ENCODE peak calls at places on chromosomes 13 and 19, in ten cellular contexts. One of them, this sample, is unnamed.

GRCh38 chr19:4694211-4694987 is 24.3 kb upstream of the MYDGF start:
- DNase-seq in fibroblast of pulmonary artery: peak
- DNase-seq in stimulated activated CD4-positive, alpha-beta T cell treated with anti-CD3 and anti-CD28 coated beads, TNF-alpha, amount 100 ng/mL, for 1 hour: no peak
- DNase-seq in NB4: peak
- DNase-seq in IMR-90: peak
- DNase-seq in fibroblast of mammary gland: peak
- DNase-seq in neural crest cell: no peak
- DNase-seq in NCI-H2029: peak
- DNase-seq in skeletal muscle cell: peak
- DNase-seq in LoVo: no peak
- DNase-seq in this sample: no peak

GRCh38 chr19:48283908-48284307 is 14.0 kb downstream of the ZNF114 start:
- DNase-seq in fibroblast of pulmonary artery: peak
- DNase-seq in stimulated activated CD4-positive, alpha-beta T cell treated with anti-CD3 and anti-CD28 coated beads, TNF-alpha, amount 100 ng/mL, for 1 hour: no peak
- DNase-seq in NB4: no peak
- DNase-seq in IMR-90: peak
- DNase-seq in fibroblast of mammary gland: peak
- DNase-seq in neural crest cell: no peak
- DNase-seq in NCI-H2029: no peak
- DNase-seq in skeletal muscle cell: peak
- DNase-seq in LoVo: no peak
- DNase-seq in this sample: no peak

GRCh38 chr13:99585609-99586008 is 84.3 kb downstream of the TM9SF2 start:
- DNase-seq in fibroblast of pulmonary artery: peak
- DNase-seq in stimulated activated CD4-positive, alpha-beta T cell treated with anti-CD3 and anti-CD28 coated beads, TNF-alpha, amount 100 ng/mL, for 1 hour: no peak
- DNase-seq in NB4: no peak
- DNase-seq in IMR-90: no peak
- DNase-seq in fibroblast of mammary gland: no peak
- DNase-seq in neural crest cell: no peak
- DNase-seq in NCI-H2029: no peak
- DNase-seq in skeletal muscle cell: no peak
- DNase-seq in LoVo: no peak
- DNase-seq in this sample: no peak

GRCh38 chr19:18339703-18340102 is 695 bp upstream of the PGPEP1 start:
- DNase-seq in fibroblast of pulmonary artery: peak
- DNase-seq in stimulated activated CD4-positive, alpha-beta T cell treated with anti-CD3 and anti-CD28 coated beads, TNF-alpha, amount 100 ng/mL, for 1 hour: no peak
- DNase-seq in NB4: peak
- DNase-seq in IMR-90: peak
- DNase-seq in fibroblast of mammary gland: peak
- DNase-seq in neural crest cell: no peak
- DNase-seq in NCI-H2029: no peak
- DNase-seq in skeletal muscle cell: no peak
- DNase-seq in LoVo: no peak
- DNase-seq in this sample: no peak

GRCh38 chr13:75507027-75508001 is 25.3 kb upstream of the TBC1D4 start:
- DNase-seq in fibroblast of pulmonary artery: no peak
- DNase-seq in stimulated activated CD4-positive, alpha-beta T cell treated with anti-CD3 and anti-CD28 coated beads, TNF-alpha, amount 100 ng/mL, for 1 hour: no peak
- DNase-seq in NB4: peak
- DNase-seq in IMR-90: no peak
- DNase-seq in fibroblast of mammary gland: peak
- DNase-seq in neural crest cell: no peak
- DNase-seq in NCI-H2029: no peak
- DNase-seq in skeletal muscle cell: no peak
- DNase-seq in LoVo: no peak
- DNase-seq in this sample: no peak

GRCh38 chr19:3457531-3458228 is 22.6 kb downstream of the SMIM24 start:
- DNase-seq in fibroblast of pulmonary artery: no peak
- DNase-seq in stimulated activated CD4-positive, alpha-beta T cell treated with anti-CD3 and anti-CD28 coated beads, TNF-alpha, amount 100 ng/mL, for 1 hour: no peak
- DNase-seq in NB4: no peak
- DNase-seq in IMR-90: no peak
- DNase-seq in fibroblast of mammary gland: no peak
- DNase-seq in neural crest cell: no peak
- DNase-seq in NCI-H2029: no peak
- DNase-seq in skeletal muscle cell: no peak
- DNase-seq in LoVo: no peak
- DNase-seq in this sample: no peak

GRCh38 chr13:29472317-29472961 is 123.0 kb downstream of the SLC7A1 start:
- DNase-seq in fibroblast of pulmonary artery: peak
- DNase-seq in stimulated activated CD4-positive, alpha-beta T cell treated with anti-CD3 and anti-CD28 coated beads, TNF-alpha, amount 100 ng/mL, for 1 hour: peak
- DNase-seq in NB4: peak
- DNase-seq in IMR-90: peak
- DNase-seq in fibroblast of mammary gland: peak
- DNase-seq in neural crest cell: peak
- DNase-seq in NCI-H2029: no peak
- DNase-seq in skeletal muscle cell: no peak
- DNase-seq in LoVo: peak
- DNase-seq in this sample: peak

GRCh38 chr19:3464797-3465235 is 15.5 kb downstream of the SMIM24 start:
- DNase-seq in fibroblast of pulmonary artery: no peak
- DNase-seq in stimulated activated CD4-positive, alpha-beta T cell treated with anti-CD3 and anti-CD28 coated beads, TNF-alpha, amount 100 ng/mL, for 1 hour: no peak
- DNase-seq in NB4: no peak
- DNase-seq in IMR-90: no peak
- DNase-seq in fibroblast of mammary gland: no peak
- DNase-seq in neural crest cell: no peak
- DNase-seq in NCI-H2029: no peak
- DNase-seq in skeletal muscle cell: no peak
- DNase-seq in LoVo: no peak
- DNase-seq in this sample: no peak

GRCh38 chr19:58279042-58279924 is 528 bp downstream of the ZNF8 start:
- DNase-seq in fibroblast of pulmonary artery: peak
- DNase-seq in stimulated activated CD4-positive, alpha-beta T cell treated with anti-CD3 and anti-CD28 coated beads, TNF-alpha, amount 100 ng/mL, for 1 hour: peak
- DNase-seq in NB4: peak
- DNase-seq in IMR-90: peak
- DNase-seq in fibroblast of mammary gland: peak
- DNase-seq in neural crest cell: peak
- DNase-seq in NCI-H2029: peak
- DNase-seq in skeletal muscle cell: peak
- DNase-seq in LoVo: peak
- DNase-seq in this sample: peak

GRCh38 chr19:2775556-2776430 is 7.3 kb downstream of the SGTA start:
- DNase-seq in fibroblast of pulmonary artery: peak
- DNase-seq in stimulated activated CD4-positive, alpha-beta T cell treated with anti-CD3 and anti-CD28 coated beads, TNF-alpha, amount 100 ng/mL, for 1 hour: peak
- DNase-seq in NB4: peak
- DNase-seq in IMR-90: peak
- DNase-seq in fibroblast of mammary gland: peak
- DNase-seq in neural crest cell: no peak
- DNase-seq in NCI-H2029: no peak
- DNase-seq in skeletal muscle cell: no peak
- DNase-seq in LoVo: no peak
- DNase-seq in this sample: peak

GRCh38 chr13:20391597-20392452 is 133.8 kb downstream of the CRYL1 start:
- DNase-seq in fibroblast of pulmonary artery: no peak
- DNase-seq in stimulated activated CD4-positive, alpha-beta T cell treated with anti-CD3 and anti-CD28 coated beads, TNF-alpha, amount 100 ng/mL, for 1 hour: no peak
- DNase-seq in NB4: no peak
- DNase-seq in IMR-90: no peak
- DNase-seq in fibroblast of mammary gland: no peak
- DNase-seq in neural crest cell: no peak
- DNase-seq in NCI-H2029: no peak
- DNase-seq in skeletal muscle cell: no peak
- DNase-seq in LoVo: no peak
- DNase-seq in this sample: no peak

GRCh38 chr19:49930483-49931011 is 1.2 kb upstream of the NUP62 start:
- DNase-seq in fibroblast of pulmonary artery: peak
- DNase-seq in stimulated activated CD4-positive, alpha-beta T cell treated with anti-CD3 and anti-CD28 coated beads, TNF-alpha, amount 100 ng/mL, for 1 hour: no peak
- DNase-seq in NB4: no peak
- DNase-seq in IMR-90: no peak
- DNase-seq in fibroblast of mammary gland: peak
- DNase-seq in neural crest cell: no peak
- DNase-seq in NCI-H2029: peak
- DNase-seq in skeletal muscle cell: no peak
- DNase-seq in LoVo: no peak
- DNase-seq in this sample: peak

GRCh38 chr13:53545340-53545941 is 516.8 kb downstream of the OLFM4 start:
- DNase-seq in fibroblast of pulmonary artery: no peak
- DNase-seq in stimulated activated CD4-positive, alpha-beta T cell treated with anti-CD3 and anti-CD28 coated beads, TNF-alpha, amount 100 ng/mL, for 1 hour: no peak
- DNase-seq in NB4: no peak
- DNase-seq in IMR-90: no peak
- DNase-seq in fibroblast of mammary gland: no peak
- DNase-seq in neural crest cell: no peak
- DNase-seq in NCI-H2029: no peak
- DNase-seq in skeletal muscle cell: no peak
- DNase-seq in LoVo: no peak
- DNase-seq in this sample: no peak

GRCh38 chr13:40922437-40923040 is 96.6 kb downstream of the ELF1 start:
- DNase-seq in fibroblast of pulmonary artery: no peak
- DNase-seq in stimulated activated CD4-positive, alpha-beta T cell treated with anti-CD3 and anti-CD28 coated beads, TNF-alpha, amount 100 ng/mL, for 1 hour: no peak
- DNase-seq in NB4: no peak
- DNase-seq in IMR-90: no peak
- DNase-seq in fibroblast of mammary gland: no peak
- DNase-seq in neural crest cell: no peak
- DNase-seq in NCI-H2029: no peak
- DNase-seq in skeletal muscle cell: no peak
- DNase-seq in LoVo: no peak
- DNase-seq in this sample: no peak

GRCh38 chr19:47309608-47310007 is at the start of gene C5AR1:
- DNase-seq in fibroblast of pulmonary artery: no peak
- DNase-seq in stimulated activated CD4-positive, alpha-beta T cell treated with anti-CD3 and anti-CD28 coated beads, TNF-alpha, amount 100 ng/mL, for 1 hour: no peak
- DNase-seq in NB4: peak
- DNase-seq in IMR-90: no peak
- DNase-seq in fibroblast of mammary gland: no peak
- DNase-seq in neural crest cell: no peak
- DNase-seq in NCI-H2029: no peak
- DNase-seq in skeletal muscle cell: no peak
- DNase-seq in LoVo: no peak
- DNase-seq in this sample: no peak

GRCh38 chr19:30674656-30675055 is 302.5 kb downstream of the ZNF536 start:
- DNase-seq in fibroblast of pulmonary artery: no peak
- DNase-seq in stimulated activated CD4-positive, alpha-beta T cell treated with anti-CD3 and anti-CD28 coated beads, TNF-alpha, amount 100 ng/mL, for 1 hour: no peak
- DNase-seq in NB4: no peak
- DNase-seq in IMR-90: no peak
- DNase-seq in fibroblast of mammary gland: no peak
- DNase-seq in neural crest cell: no peak
- DNase-seq in NCI-H2029: no peak
- DNase-seq in skeletal muscle cell: no peak
- DNase-seq in LoVo: no peak
- DNase-seq in this sample: no peak

GRCh38 chr19:4556574-4557185 is 2.8 kb downstream of the SEMA6B start:
- DNase-seq in fibroblast of pulmonary artery: no peak
- DNase-seq in stimulated activated CD4-positive, alpha-beta T cell treated with anti-CD3 and anti-CD28 coated beads, TNF-alpha, amount 100 ng/mL, for 1 hour: no peak
- DNase-seq in NB4: peak
- DNase-seq in IMR-90: no peak
- DNase-seq in fibroblast of mammary gland: peak
- DNase-seq in neural crest cell: peak
- DNase-seq in NCI-H2029: peak
- DNase-seq in skeletal muscle cell: no peak
- DNase-seq in LoVo: peak
- DNase-seq in this sample: peak

GRCh38 chr13:75587679-75588078 is 38.1 kb downstream of the UCHL3 start:
- DNase-seq in fibroblast of pulmonary artery: peak
- DNase-seq in stimulated activated CD4-positive, alpha-beta T cell treated with anti-CD3 and anti-CD28 coated beads, TNF-alpha, amount 100 ng/mL, for 1 hour: no peak
- DNase-seq in NB4: peak
- DNase-seq in IMR-90: peak
- DNase-seq in fibroblast of mammary gland: no peak
- DNase-seq in neural crest cell: no peak
- DNase-seq in NCI-H2029: peak
- DNase-seq in skeletal muscle cell: no peak
- DNase-seq in LoVo: no peak
- DNase-seq in this sample: no peak

GRCh38 chr13:33771296-33771695 is 46.7 kb upstream of the RFC3 start:
- DNase-seq in fibroblast of pulmonary artery: no peak
- DNase-seq in stimulated activated CD4-positive, alpha-beta T cell treated with anti-CD3 and anti-CD28 coated beads, TNF-alpha, amount 100 ng/mL, for 1 hour: no peak
- DNase-seq in NB4: no peak
- DNase-seq in IMR-90: no peak
- DNase-seq in fibroblast of mammary gland: no peak
- DNase-seq in neural crest cell: no peak
- DNase-seq in NCI-H2029: no peak
- DNase-seq in skeletal muscle cell: no peak
- DNase-seq in LoVo: no peak
- DNase-seq in this sample: no peak

GRCh38 chr13:101449971-101450748 is 2.3 kb upstream of the ITGBL1 start:
- DNase-seq in fibroblast of pulmonary artery: peak
- DNase-seq in stimulated activated CD4-positive, alpha-beta T cell treated with anti-CD3 and anti-CD28 coated beads, TNF-alpha, amount 100 ng/mL, for 1 hour: no peak
- DNase-seq in NB4: no peak
- DNase-seq in IMR-90: peak
- DNase-seq in fibroblast of mammary gland: peak
- DNase-seq in neural crest cell: no peak
- DNase-seq in NCI-H2029: no peak
- DNase-seq in skeletal muscle cell: peak
- DNase-seq in LoVo: peak
- DNase-seq in this sample: no peak

GRCh38 chr19:35468637-35469036 is 20.6 kb downstream of the FFAR2 start:
- DNase-seq in fibroblast of pulmonary artery: peak
- DNase-seq in stimulated activated CD4-positive, alpha-beta T cell treated with anti-CD3 and anti-CD28 coated beads, TNF-alpha, amount 100 ng/mL, for 1 hour: peak
- DNase-seq in NB4: peak
- DNase-seq in IMR-90: no peak
- DNase-seq in fibroblast of mammary gland: peak
- DNase-seq in neural crest cell: no peak
- DNase-seq in NCI-H2029: no peak
- DNase-seq in skeletal muscle cell: no peak
- DNase-seq in LoVo: peak
- DNase-seq in this sample: peak

GRCh38 chr13:31267126-31267784 is 67.5 kb downstream of the B3GLCT start:
- DNase-seq in fibroblast of pulmonary artery: no peak
- DNase-seq in stimulated activated CD4-positive, alpha-beta T cell treated with anti-CD3 and anti-CD28 coated beads, TNF-alpha, amount 100 ng/mL, for 1 hour: no peak
- DNase-seq in NB4: no peak
- DNase-seq in IMR-90: no peak
- DNase-seq in fibroblast of mammary gland: no peak
- DNase-seq in neural crest cell: no peak
- DNase-seq in NCI-H2029: no peak
- DNase-seq in skeletal muscle cell: no peak
- DNase-seq in LoVo: no peak
- DNase-seq in this sample: no peak

GRCh38 chr19:43553656-43554055 is 20.7 kb downstream of the ZNF575 start:
- DNase-seq in fibroblast of pulmonary artery: no peak
- DNase-seq in stimulated activated CD4-positive, alpha-beta T cell treated with anti-CD3 and anti-CD28 coated beads, TNF-alpha, amount 100 ng/mL, for 1 hour: no peak
- DNase-seq in NB4: no peak
- DNase-seq in IMR-90: no peak
- DNase-seq in fibroblast of mammary gland: no peak
- DNase-seq in neural crest cell: no peak
- DNase-seq in NCI-H2029: no peak
- DNase-seq in skeletal muscle cell: no peak
- DNase-seq in LoVo: no peak
- DNase-seq in this sample: no peak

GRCh38 chr13:88800505-88800904 is 1129.3 kb downstream of the SLITRK5 start:
- DNase-seq in fibroblast of pulmonary artery: no peak
- DNase-seq in stimulated activated CD4-positive, alpha-beta T cell treated with anti-CD3 and anti-CD28 coated beads, TNF-alpha, amount 100 ng/mL, for 1 hour: no peak
- DNase-seq in NB4: no peak
- DNase-seq in IMR-90: no peak
- DNase-seq in fibroblast of mammary gland: no peak
- DNase-seq in neural crest cell: no peak
- DNase-seq in NCI-H2029: no peak
- DNase-seq in skeletal muscle cell: no peak
- DNase-seq in LoVo: no peak
- DNase-seq in this sample: no peak

GRCh38 chr19:38737297-38737865 is 6.9 kb downstream of the CAPN12 start:
- DNase-seq in fibroblast of pulmonary artery: no peak
- DNase-seq in stimulated activated CD4-positive, alpha-beta T cell treated with anti-CD3 and anti-CD28 coated beads, TNF-alpha, amount 100 ng/mL, for 1 hour: no peak
- DNase-seq in NB4: peak
- DNase-seq in IMR-90: no peak
- DNase-seq in fibroblast of mammary gland: no peak
- DNase-seq in neural crest cell: no peak
- DNase-seq in NCI-H2029: no peak
- DNase-seq in skeletal muscle cell: no peak
- DNase-seq in LoVo: no peak
- DNase-seq in this sample: no peak

GRCh38 chr13:74620711-74621110 is 486.5 kb upstream of the KLF12 start:
- DNase-seq in fibroblast of pulmonary artery: no peak
- DNase-seq in stimulated activated CD4-positive, alpha-beta T cell treated with anti-CD3 and anti-CD28 coated beads, TNF-alpha, amount 100 ng/mL, for 1 hour: no peak
- DNase-seq in NB4: no peak
- DNase-seq in IMR-90: no peak
- DNase-seq in fibroblast of mammary gland: no peak
- DNase-seq in neural crest cell: no peak
- DNase-seq in NCI-H2029: no peak
- DNase-seq in skeletal muscle cell: no peak
- DNase-seq in LoVo: no peak
- DNase-seq in this sample: no peak

GRCh38 chr19:52889076-52889475 is 8.4 kb downstream of the ZNF320 start:
- DNase-seq in fibroblast of pulmonary artery: no peak
- DNase-seq in stimulated activated CD4-positive, alpha-beta T cell treated with anti-CD3 and anti-CD28 coated beads, TNF-alpha, amount 100 ng/mL, for 1 hour: no peak
- DNase-seq in NB4: no peak
- DNase-seq in IMR-90: no peak
- DNase-seq in fibroblast of mammary gland: no peak
- DNase-seq in neural crest cell: no peak
- DNase-seq in NCI-H2029: no peak
- DNase-seq in skeletal muscle cell: no peak
- DNase-seq in LoVo: no peak
- DNase-seq in this sample: no peak

GRCh38 chr19:28424662-28425430 is 788.1 kb downstream of the UQCRFS1 start:
- DNase-seq in fibroblast of pulmonary artery: no peak
- DNase-seq in stimulated activated CD4-positive, alpha-beta T cell treated with anti-CD3 and anti-CD28 coated beads, TNF-alpha, amount 100 ng/mL, for 1 hour: no peak
- DNase-seq in NB4: no peak
- DNase-seq in IMR-90: no peak
- DNase-seq in fibroblast of mammary gland: no peak
- DNase-seq in neural crest cell: no peak
- DNase-seq in NCI-H2029: no peak
- DNase-seq in skeletal muscle cell: no peak
- DNase-seq in LoVo: no peak
- DNase-seq in this sample: no peak

This sample was measured in DND-41.